ENCODE peak calls at places on chromosomes 7 and 10, in eight cellular contexts. J is kidney epithelial cell; K is nucleus accumbens; A is brain pericyte; N is SK-MEL-5; U is activated CD8-positive, alpha-beta memory T cell treated with anti-CD3 and anti-CD28 coated beads, Interleukin-2, amount 50 U/mL, for 4 hours; R is stimulated activated CD4-positive, alpha-beta T cell treated with anti-CD3 and anti-CD28 coated beads, Interleukin-1b, Interleukin-23, amount 100 ng/mL, for 4 hours; L is GM04504. W is an unnamed sample.

GRCh38 chr10:83931669-83932068 is 207.6 kb upstream of the GHITM start:
- DNase-seq in J (no peak), K (no peak), A (no peak), N (no peak), U (no peak), R (no peak), L (no peak), W (no peak)

GRCh38 chr7:83347836-83348482 is 185.3 kb upstream of the PCLO start:
- DNase-seq in J (peak), K (peak), A (no peak), N (peak), U (no peak), R (no peak), L (peak), W (peak)

GRCh38 chr10:124339119-124339807 is 79.5 kb downstream of the OAT start:
- DNase-seq in J (no peak), K (no peak), A (no peak), N (no peak), U (no peak), R (no peak), L (no peak), W (no peak)

GRCh38 chr7:73446716-73447115 is 13.1 kb downstream of the FZD9 start:
- DNase-seq in J (no peak), K (peak), A (no peak), N (no peak), U (no peak), R (no peak), L (no peak), W (no peak)

GRCh38 chr7:64558781-64559180 is 4.1 kb downstream of the ZNF680 start:
- DNase-seq in J (no peak), K (no peak), A (no peak), N (no peak), U (no peak), R (no peak), L (no peak), W (no peak)

GRCh38 chr10:133618851-133619250 is 7.7 kb downstream of the FRG2B start:
- DNase-seq in J (no peak), K (no peak), A (no peak), N (no peak), U (no peak), R (no peak), L (no peak), W (no peak)

GRCh38 chr7:117004899-117005298 is 51.6 kb downstream of the ST7 start:
- DNase-seq in J (no peak), K (no peak), A (no peak), N (no peak), U (no peak), R (no peak), L (no peak), W (no peak)

GRCh38 chr10:113030453-113030852 is 80.4 kb downstream of the TCF7L2 start:
- DNase-seq in J (no peak), K (no peak), A (no peak), N (no peak), U (no peak), R (no peak), L (no peak), W (no peak)

GRCh38 chr10:131210181-131210580 is 101.3 kb downstream of the TCERG1L start:
- DNase-seq in J (no peak), K (no peak), A (no peak), N (no peak), U (no peak), R (no peak), L (no peak), W (no peak)

W was measured in Daoy.